ENCODE peak calls at places on chromosome 3, in four cellular contexts. T is left ventricle myocardium inferior, P is endothelial cell of umbilical vein, O is mammary epithelial cell. Y is an unnamed sample. For H3K4me1, the result is how much of the 10 kb centered on the place peaks cover.

GRCh38 chr3:156795890-156796451 is 30.2 kb upstream of the LEKR1 start:
- DNase-seq in T (no peak), P (no peak), O (no peak), Y (no peak)

GRCh38 chr3:50913279-50913678 is 238.6 kb downstream of the DOCK3 start:
- DNase-seq in T (peak), P (no peak), O (no peak), Y (no peak)

GRCh38 chr3:4776980-4777581 is 202.2 kb upstream of the BHLHE40 start:
- DNase-seq in T (no peak), P (peak), O (peak), Y (no peak)

GRCh38 chr3:16455001-16455400 is 58.5 kb downstream of the RFTN1 start:
- DNase-seq in T (peak), P (no peak), O (no peak), Y (no peak)

GRCh38 chr3:99499235-99499798 is 139.1 kb upstream of the COL8A1 start:
- DNase-seq in T (no peak), P (peak), O (peak), Y (no peak)

GRCh38 chr3:179098388-179099077 is 26.9 kb upstream of the ZMAT3 start:
- DNase-seq in T (no peak), P (no peak), O (peak), Y (no peak)

GRCh38 chr3:23203651-23204111 is 554 bp downstream of the UBE2E2 start:
- DNase-seq in T (no peak), P (peak), O (peak), Y (no peak)

GRCh38 chr3:125151916-125152315 is 60.6 kb downstream of the SLC12A8 start:
- DNase-seq in T (no peak), P (peak), O (no peak), Y (no peak)

GRCh38 chr3:64360261-64360660 is 135.0 kb upstream of the PRICKLE2 start:
- DNase-seq in T (no peak), P (no peak), O (no peak), Y (no peak)

GRCh38 chr3:77125934-77126333 is 86.0 kb downstream of the ROBO2 start:
- DNase-seq in T (no peak), P (no peak), O (no peak), Y (no peak)

GRCh38 chr3:14290631-14291385 is 111.6 kb upstream of the SLC6A6 start:
- DNase-seq in T (no peak), P (no peak), O (no peak), Y (no peak)

GRCh38 chr3:195727596-195728195 is 6.9 kb downstream of the MUC20 start:
- DNase-seq in T (no peak), P (no peak), O (no peak), Y (no peak)

GRCh38 chr3:152969557-152970300 is 134.8 kb downstream of the P2RY1 start:
- DNase-seq in T (no peak), P (no peak), O (peak), Y (no peak)

GRCh38 chr3:184740509-184741258 is 28.8 kb upstream of the MAGEF1 start:
- DNase-seq in T (no peak), P (no peak), O (peak), Y (no peak)

GRCh38 chr3:123884258-123884831 is at the start of gene MYLK:
- DNase-seq in T (peak), P (peak), O (peak), Y (peak)

GRCh38 chr3:59286791-59287531 is 237.1 kb upstream of the CFAP20DC start:
- DNase-seq in T (no peak), P (no peak), O (peak), Y (no peak)

GRCh38 chr3:177683619-177684018 is 486.3 kb upstream of the TBL1XR1 start:
- DNase-seq in T (no peak), P (no peak), O (no peak), Y (no peak)

GRCh38 chr3:140205598-140205997 is 270.6 kb downstream of the CLSTN2 start:
- DNase-seq in T (no peak), P (no peak), O (no peak), Y (no peak)

GRCh38 chr3:185555101-185555501 is 2.7 kb upstream of the LIPH start:
- DNase-seq in T (no peak), P (no peak), O (no peak), Y (no peak)

GRCh38 chr3:146834917-146835316 is 229.8 kb upstream of the PLSCR5 start:
- DNase-seq in T (no peak), P (peak), O (no peak), Y (no peak)

GRCh38 chr3:170420307-170420821 is 1.7 kb downstream of the CLDN11 start:
- DNase-seq in T (no peak), P (peak), O (no peak), Y (no peak)

GRCh38 chr3:15794303-15794771 is 3.4 kb downstream of the ANKRD28 start:
- DNase-seq in T (no peak), P (peak), O (peak), Y (no peak)

GRCh38 chr3:72907851-72908620 is 20.2 kb downstream of the GXYLT2 start:
- DNase-seq in T (peak), P (peak), O (peak), Y (peak)

GRCh38 chr3:45567730-45568172 is 26.8 kb upstream of the LIMD1 start:
- DNase-seq in T (no peak), P (no peak), O (no peak), Y (no peak)

GRCh38 chr3:34277110-34277509 is 478.7 kb downstream of the PDCD6IP start:
- DNase-seq in T (no peak), P (no peak), O (no peak), Y (no peak)
- TF ChIP-seq CTCF in T (no peak), P (no peak), O (no peak), Y (no peak)

GRCh38 chr3:52524752-52525661 is 8.7 kb downstream of the NT5DC2 start:
- DNase-seq in T (peak), P (peak), O (no peak), Y (no peak)
- H3K27ac ChIP-seq in T (peak), P (peak), O (no peak), Y (peak)

DNA sequence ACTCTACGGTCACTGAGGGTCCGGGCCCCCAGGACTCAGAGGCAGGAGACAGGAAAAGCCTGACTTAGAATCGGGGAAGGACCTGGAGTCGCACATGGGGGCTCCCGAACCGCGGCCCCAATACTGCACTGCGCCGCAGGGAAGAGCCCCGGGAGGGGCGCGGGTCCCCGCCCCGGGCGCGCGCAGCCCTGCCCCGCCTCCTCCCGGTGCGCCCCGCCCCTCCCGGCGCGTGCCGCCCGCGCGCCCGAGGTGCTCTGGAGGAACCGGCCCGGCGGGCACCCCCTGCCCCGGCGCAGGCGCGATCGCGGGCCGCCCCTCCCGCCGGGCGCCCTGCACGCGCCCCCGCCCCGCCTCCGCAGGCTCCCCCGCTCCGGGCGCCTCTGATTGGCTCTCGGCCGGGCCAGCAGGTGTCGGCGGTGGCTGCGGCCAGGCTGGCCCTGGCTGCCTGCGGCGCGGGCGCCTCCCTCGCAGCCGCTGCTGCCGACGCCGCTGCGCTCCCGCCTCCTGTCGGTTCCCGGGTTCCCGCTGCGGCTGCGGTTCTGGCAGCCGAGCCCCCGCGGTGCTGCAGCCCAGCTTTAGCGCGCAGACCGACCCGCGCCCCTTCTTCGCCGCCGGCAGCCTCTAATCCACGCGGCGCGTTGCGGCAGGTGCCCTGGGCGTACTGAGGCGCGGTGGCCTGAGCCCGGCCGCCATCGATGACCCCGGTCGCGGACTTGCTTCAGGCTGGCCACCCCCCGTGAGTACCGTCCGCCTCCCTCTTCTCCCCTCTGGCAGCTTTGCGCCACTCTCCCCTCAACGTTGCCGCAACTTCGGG is at the start of gene MYRIP:
- DNase-seq in T (peak), P (peak), O (no peak), Y (no peak)
- H3K4me1 ChIP-seq in T (under half), P (under half), O (under half), Y (under half)

DNA sequence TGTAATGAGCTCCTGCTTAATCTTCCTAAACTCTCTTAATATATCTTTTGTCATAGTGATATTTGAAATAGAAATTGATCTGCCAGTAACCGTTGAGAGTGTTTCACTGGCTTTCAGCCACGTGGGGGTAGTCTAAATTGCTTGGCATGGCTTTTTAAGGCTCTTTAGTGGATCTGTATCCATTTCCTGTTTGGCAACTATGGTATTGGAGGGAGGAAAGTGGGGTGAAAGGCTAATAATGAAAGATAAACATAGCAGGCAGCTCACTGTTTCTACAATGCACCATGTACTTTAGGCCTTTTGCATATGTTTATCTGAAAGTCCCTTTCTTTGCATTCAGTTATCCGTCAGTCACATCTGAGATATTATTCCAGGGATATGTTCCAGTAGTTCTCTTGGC is 10.6 kb downstream of the TOPAZ1 start:
- DNase-seq in T (no peak), P (peak), O (no peak), Y (no peak)
- TF ChIP-seq CTCF in T (no peak), P (no peak), O (no peak), Y (no peak)

GRCh38 chr3:27358372-27358771 is 10.8 kb downstream of the NEK10 start:
- DNase-seq in T (no peak), P (no peak), O (no peak), Y (no peak)
- H3K27ac ChIP-seq in T (no peak), P (no peak), O (no peak), Y (no peak)

GRCh38 chr3:11640009-11640673 is 3.6 kb downstream of the VGLL4 start:
- DNase-seq in T (no peak), P (peak), O (no peak), Y (no peak)

GRCh38 chr3:11643212-11644087 is at the start of gene VGLL4:
- DNase-seq in T (peak), P (peak), O (peak), Y (peak)

GRCh38 chr3:11642455-11643162 is 1.1 kb downstream of the VGLL4 start:
- DNase-seq in T (peak), P (peak), O (peak), Y (peak)

GRCh38 chr3:11641316-11641682 is 2.4 kb downstream of the VGLL4 start:
- DNase-seq in T (no peak), P (peak), O (no peak), Y (no peak)

DNA sequence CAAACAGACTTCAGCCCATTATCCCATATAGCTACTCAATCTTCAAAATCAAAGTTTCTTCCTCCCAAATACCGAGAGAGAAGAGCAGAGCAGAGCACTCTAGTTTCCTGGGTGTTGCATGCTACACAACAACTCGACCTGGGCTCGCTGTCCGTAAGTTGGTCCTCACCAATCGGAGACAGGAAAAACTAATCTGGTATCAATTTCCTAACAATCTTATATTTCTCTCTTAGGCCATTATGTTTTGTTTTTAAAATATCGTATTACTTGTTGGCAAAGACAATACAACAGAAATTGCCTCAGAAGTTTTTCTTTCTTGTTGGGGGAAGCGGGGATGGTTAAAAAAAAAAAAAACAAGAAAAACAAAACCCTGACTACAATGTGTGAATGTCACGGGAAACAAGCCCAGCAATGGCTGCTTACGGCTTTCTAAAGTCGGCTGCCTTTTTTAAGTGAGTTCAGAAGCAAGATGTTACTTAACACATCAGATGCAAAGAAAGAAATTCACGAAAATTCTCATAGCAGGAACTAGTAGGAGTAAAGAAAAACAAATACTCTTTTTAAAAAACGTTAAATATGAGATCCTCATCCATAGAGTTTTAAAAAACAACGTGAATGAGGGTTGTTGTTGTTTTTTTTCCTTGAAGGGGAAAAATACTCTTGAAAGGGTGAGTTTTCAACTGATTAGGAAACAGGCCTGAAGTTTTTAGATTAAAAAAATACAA is 1.9 kb downstream of the VGLL4 start:
- DNase-seq in T (no peak), P (peak), O (peak), Y (no peak)
- H3K4me1 ChIP-seq in T (half or more), P (under half), O (under half), Y (under half)

GRCh38 chr3:158108596-158108995 is 1.3 kb upstream of the RSRC1 start:
- DNase-seq in T (no peak), P (no peak), O (no peak), Y (no peak)

GRCh38 chr3:158111861-158112260 is 2.0 kb downstream of the RSRC1 start:
- DNase-seq in T (no peak), P (no peak), O (no peak), Y (no peak)

GRCh38 chr3:158109295-158109803 is 540 bp upstream of the RSRC1 start:
- DNase-seq in T (no peak), P (no peak), O (no peak), Y (no peak)

GRCh38 chr3:158109804-158110657 is at the start of gene RSRC1:
- DNase-seq in T (peak), P (peak), O (peak), Y (peak)

DNA sequence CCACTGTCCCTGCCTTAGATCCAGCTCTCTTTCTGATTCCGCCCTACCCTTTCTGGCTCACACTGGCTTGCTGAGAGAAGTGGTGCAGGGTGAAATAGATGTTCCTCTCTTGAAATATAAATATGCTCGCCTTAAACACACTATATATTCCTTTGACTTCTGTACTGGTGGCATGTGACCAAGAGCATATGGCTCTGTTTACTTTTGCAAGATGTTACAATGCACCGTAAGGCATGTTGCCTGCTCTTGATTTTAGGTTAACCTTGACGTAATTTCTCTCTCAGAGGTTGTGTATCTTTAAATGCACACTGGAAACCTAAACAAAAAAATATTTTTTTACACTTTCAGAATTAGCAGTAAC is 749 bp downstream of the RSRC1 start:
- DNase-seq in T (no peak), P (no peak), O (no peak), Y (no peak)
- TF ChIP-seq CTCF in T (no peak), P (no peak), O (no peak), Y (no peak)

Y was measured in thoracic aorta.